ENCODE peak calls at places on chromosomes 5 and 9, in nine cellular contexts. O, E, X, A, V, U, W, H and B are unnamed samples.
A peak's percentile ranks its signal among the peaks of the same experiment; 100 is the strongest.

GRCh38 chr5:149445739-149446369 is 66.8 kb upstream of the IL17B start:
- DNase-seq in V (peak; percentile 99), E (no peak), X (no peak), W (peak; percentile 66), H (no peak), A (peak; percentile 78), O (no peak), U (no peak), B (no peak)

GRCh38 chr9:19376931-19377330 is 3.1 kb downstream of the RPS6 start:
- DNase-seq in H (no peak), E (no peak), X (no peak), V (no peak), W (no peak), A (no peak), U (no peak), O (no peak), B (no peak)

GRCh38 chr9:33524431-33524947 is 438 bp downstream of the ANKRD18B start:
- DNase-seq in E (no peak), H (peak; percentile 41), V (no peak), O (no peak), X (no peak), A (no peak), U (peak; percentile 3), W (no peak), B (no peak)

GRCh38 chr9:125495137-125496119 is 211.6 kb downstream of the MAPKAP1 start:
- DNase-seq in E (no peak), O (no peak), X (no peak), H (no peak), W (peak; percentile 18), A (peak; percentile 76), U (no peak), V (no peak), B (no peak)

GRCh38 chr9:134099123-134099761 is 31.4 kb upstream of the BRD3 start:
- DNase-seq in V (peak; percentile 8), H (no peak), U (peak; percentile 27), A (peak; percentile 45), W (peak; percentile 67), X (peak; percentile 32), O (no peak), E (no peak), B (no peak)

GRCh38 chr5:55066278-55066677 is 36.2 kb upstream of the GZMA start:
- DNase-seq in W (no peak), U (no peak), X (no peak), E (no peak), O (no peak), A (no peak), H (no peak), V (no peak), B (no peak)

GRCh38 chr5:168390491-168390890 is 95.8 kb upstream of the RARS1 start:
- DNase-seq in E (no peak), A (peak; percentile 97), V (no peak), X (no peak), H (no peak), U (no peak), O (no peak), W (no peak), B (no peak)

GRCh38 chr5:56447656-56448055 is 214.5 kb upstream of the ANKRD55 start:
- DNase-seq in A (no peak), W (no peak), U (no peak), H (no peak), V (no peak), X (no peak), O (no peak), E (no peak), B (no peak)

GRCh38 chr9:107693620-107694326 is 204.2 kb upstream of the KLF4 start:
- DNase-seq in V (peak; percentile 64), U (no peak), A (peak; percentile 47), W (no peak), H (no peak), E (no peak), O (no peak), X (no peak), B (no peak)

GRCh38 chr5:157371655-157372471 is 88.2 kb upstream of the NIPAL4 start:
- DNase-seq in E (no peak), A (no peak), U (no peak), V (peak; percentile 31), W (no peak), O (no peak), X (no peak), H (no peak), B (no peak)

GRCh38 chr5:113806250-113806649 is 292.8 kb downstream of the YTHDC2 start:
- DNase-seq in X (no peak), E (no peak), W (no peak), A (peak; percentile 17), H (no peak), O (no peak), U (no peak), V (peak; percentile 34), B (no peak)

GRCh38 chr5:113807384-113808053 is 294.0 kb downstream of the YTHDC2 start:
- DNase-seq in A (no peak), W (no peak), U (peak; percentile 78), O (no peak), X (no peak), H (no peak), V (peak; percentile 23), E (no peak), B (peak; percentile 1)

GRCh38 chr5:113804264-113804663 is 290.8 kb downstream of the YTHDC2 start:
- DNase-seq in W (no peak), A (peak; percentile 36), X (no peak), V (peak; percentile 6), U (no peak), E (no peak), O (no peak), H (no peak), B (no peak)

GRCh38 chr5:113804943-113805342 is 291.4 kb downstream of the YTHDC2 start:
- DNase-seq in H (no peak), A (no peak), X (no peak), O (no peak), V (no peak), U (no peak), W (no peak), E (no peak), B (no peak)

DNA sequence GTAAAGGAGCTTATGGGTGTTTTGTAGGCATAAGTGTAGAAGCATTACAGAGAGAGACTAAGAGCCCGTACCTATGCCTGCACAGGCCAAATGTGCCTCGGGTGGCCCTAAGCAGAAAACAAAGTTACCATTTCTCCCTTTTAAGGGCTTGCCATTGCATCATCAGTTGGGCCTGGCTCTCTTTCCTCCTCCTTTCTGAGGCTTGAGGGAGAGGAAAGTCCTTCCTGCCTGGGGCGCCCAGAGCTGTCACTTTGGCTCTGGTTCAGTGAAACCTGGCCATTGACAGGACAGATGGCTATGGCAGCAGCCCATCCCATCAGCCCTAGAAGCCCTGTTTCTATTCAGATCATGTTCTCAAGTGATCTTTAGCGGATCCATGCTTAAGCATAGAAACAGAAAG is 293.3 kb downstream of the YTHDC2 start:
- DNase-seq in O (peak; percentile 14), E (no peak), X (no peak), U (peak; percentile 32), H (no peak), W (no peak), V (peak; percentile 4), A (peak; percentile 3), B (no peak)
- H3K27ac ChIP-seq in O (no peak overlapping the region), E (no peak overlapping the region), X (no peak overlapping the region), U (peak overlapping the region; percentile 80), H (peak overlapping the region; percentile 22), W (no peak overlapping the region), V (no peak overlapping the region), A (no peak overlapping the region), B (no peak overlapping the region)

GRCh38 chr5:172577510-172577909 is 63.6 kb upstream of the NEURL1B start:
- DNase-seq in A (no peak), W (no peak), U (no peak), V (no peak), X (no peak), O (no peak), H (no peak), E (no peak), B (no peak)

GRCh38 chr5:172575416-172575815 is 65.6 kb upstream of the NEURL1B start:
- DNase-seq in X (no peak), V (no peak), E (no peak), O (no peak), H (no peak), A (no peak), U (no peak), W (no peak), B (no peak)

GRCh38 chr5:172574845-172575170 is 66.3 kb upstream of the NEURL1B start:
- DNase-seq in E (no peak), X (no peak), V (no peak), A (no peak), U (no peak), H (no peak), W (no peak), O (no peak), B (no peak)

GRCh38 chr5:172573986-172574844 is 66.8 kb upstream of the NEURL1B start:
- DNase-seq in W (no peak), U (no peak), V (no peak), E (no peak), O (no peak), A (no peak), H (no peak), X (no peak), B (no peak)

GRCh38 chr5:172575816-172576215 is 65.2 kb upstream of the NEURL1B start:
- DNase-seq in H (no peak), V (no peak), O (no peak), X (no peak), U (no peak), W (no peak), E (peak; percentile 41), A (no peak), B (no peak)
- H3K27ac ChIP-seq in H (no peak overlapping the region), V (no peak overlapping the region), O (no peak overlapping the region), X (no peak overlapping the region), U (no peak overlapping the region), W (no peak overlapping the region), E (no peak overlapping the region), A (no peak overlapping the region), B (no peak overlapping the region)

DNA sequence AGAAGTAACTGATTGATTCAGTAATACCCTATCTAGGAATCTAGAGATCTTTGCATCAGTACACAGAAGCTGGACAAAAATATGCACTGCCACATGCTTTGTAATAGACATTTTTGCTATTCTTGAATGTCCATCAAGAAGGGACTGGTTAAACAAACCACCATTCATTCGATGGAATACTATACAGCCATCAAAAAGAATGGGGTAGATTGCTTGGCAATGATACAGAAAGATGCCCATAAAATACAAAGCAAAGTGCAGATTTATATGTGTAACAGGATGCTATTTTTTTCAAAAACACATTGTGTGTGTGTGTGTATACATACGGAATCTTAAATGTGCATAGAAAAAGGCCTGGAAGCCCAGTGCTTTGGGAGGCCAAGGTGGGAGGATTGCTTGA is 7.6 kb downstream of the TNIP1 start:
- DNase-seq in W (no peak), H (no peak), X (no peak), U (no peak), O (no peak), V (no peak), E (no peak), A (no peak), B (no peak)
- H3K27ac ChIP-seq in W (peak overlapping the region; percentile 67), H (no peak overlapping the region), X (no peak overlapping the region), U (no peak overlapping the region), O (peak overlapping the region; percentile 81), V (no peak overlapping the region), E (peak overlapping the region; percentile 52), A (peak overlapping the region; percentile 62), B (no peak overlapping the region)

GRCh38 chr9:21535396-21535795 is 53.3 kb upstream of the IFNE start:
- DNase-seq in W (no peak), U (no peak), O (no peak), A (no peak), E (no peak), V (no peak), X (no peak), H (no peak), B (no peak)
- H3K27ac ChIP-seq in W (no peak overlapping the region), U (no peak overlapping the region), O (no peak overlapping the region), A (no peak overlapping the region), E (no peak overlapping the region), V (no peak overlapping the region), X (no peak overlapping the region), H (no peak overlapping the region), B (no peak overlapping the region)